ENCODE peak calls at places on chromosome 19, in six cellular contexts. U is psoas muscle, S is left ventricle myocardium inferior, O is right atrium auricular region, X is cardiac muscle cell, K is mammary epithelial cell. J is an unnamed sample.
A peak's percentile ranks its signal among the peaks of the same experiment; 100 is the strongest.

GRCh38 chr19:29753190-29753933 is 38.3 kb upstream of the C19orf12 start:
- DNase-seq in O (no peak), K (no peak), X (no peak), S (no peak), U (no peak), J (peak; percentile 24)

GRCh38 chr19:58572818-58573657 is at the start of gene MZF1:
- DNase-seq in X (peak; percentile 100), O (peak; percentile 100), K (peak; percentile 100), S (peak; percentile 99), U (peak; percentile 100), J (peak; percentile 100)

GRCh38 chr19:51808333-51808986 is 13.5 kb downstream of the FPR3 start:
- DNase-seq in U (no peak), S (no peak), K (peak; percentile 68), X (peak; percentile 87), O (no peak), J (no peak)

GRCh38 chr19:12668937-12669271 is 2.3 kb downstream of the WDR83 start:
- DNase-seq in O (peak; percentile 63), S (peak; percentile 49), U (peak; percentile 80), K (peak; percentile 67), X (peak; percentile 59), J (no peak)

GRCh38 chr19:18420931-18421330 is 1.7 kb downstream of the SSBP4 start:
- DNase-seq in X (no peak), S (no peak), K (no peak), U (no peak), O (no peak), J (no peak)

GRCh38 chr19:55647732-55648656 is at the start of gene CCDC106:
- DNase-seq in O (no peak), U (peak; percentile 86), X (peak; percentile 86), K (peak; percentile 27), S (peak; percentile 74), J (peak; percentile 75)

GRCh38 chr19:13844130-13844631 is 32.8 kb upstream of the NANOS3 start:
- DNase-seq in K (peak; percentile 97), U (no peak), O (no peak), S (no peak), X (no peak), J (no peak)

GRCh38 chr19:29872224-29872731 is 60.5 kb downstream of the CCNE1 start:
- DNase-seq in S (no peak), X (peak; percentile 47), O (no peak), U (no peak), K (no peak), J (no peak)

GRCh38 chr19:46491975-46492682 is 3.5 kb downstream of the PNMA8B start:
- DNase-seq in X (no peak), O (no peak), S (no peak), U (no peak), K (no peak), J (no peak)

GRCh38 chr19:56314018-56314583 is 538 bp downstream of the ZSCAN5A start:
- DNase-seq in S (no peak), O (no peak), X (no peak), K (no peak), U (no peak), J (no peak)

GRCh38 chr19:30587869-30588268 is 215.7 kb downstream of the ZNF536 start:
- DNase-seq in U (no peak), K (no peak), X (no peak), O (no peak), S (no peak), J (no peak)

GRCh38 chr19:17859533-17860330 is at the start of gene RPL18A:
- DNase-seq in X (peak; percentile 100), U (peak; percentile 99), O (peak; percentile 99), S (peak; percentile 98), K (peak; percentile 100), J (peak; percentile 99)

GRCh38 chr19:16588824-16589577 is 16.8 kb upstream of the SLC35E1 start:
- DNase-seq in S (no peak), X (no peak), O (no peak), K (no peak), U (peak; percentile 39), J (no peak)

GRCh38 chr19:48685583-48685982 is 10.2 kb upstream of the FUT2 start:
- DNase-seq in U (no peak), S (no peak), K (peak; percentile 39), X (no peak), O (no peak), J (no peak)

GRCh38 chr19:18202759-18203407 is 959 bp downstream of the RAB3A start:
- DNase-seq in K (peak; percentile 9), S (no peak), X (peak; percentile 29), U (peak; percentile 65), O (no peak), J (peak; percentile 34)

GRCh38 chr19:9939301-9939913 is 3.1 kb upstream of the OLFM2 start:
- DNase-seq in K (no peak), U (no peak), X (peak; percentile 56), O (no peak), S (no peak), J (no peak)

GRCh38 chr19:7898967-7899366 is 4.7 kb upstream of the MAP2K7 start:
- DNase-seq in X (no peak), U (no peak), S (no peak), K (no peak), O (no peak), J (no peak)

GRCh38 chr19:17576758-17577532 is 21.5 kb downstream of the COLGALT1 start:
- DNase-seq in S (no peak), U (peak; percentile 80), X (peak; percentile 51), K (peak; percentile 5), O (no peak), J (peak; percentile 70)

GRCh38 chr19:46376241-46377153 is 29.6 kb downstream of the PPP5C start:
- DNase-seq in U (no peak), X (no peak), K (no peak), O (no peak), S (no peak), J (no peak)

GRCh38 chr19:47096721-47097120 is 16.9 kb downstream of the ZC3H4 start:
- DNase-seq in X (no peak), S (peak; percentile 40), K (no peak), U (peak; percentile 77), O (no peak), J (no peak)

GRCh38 chr19:13764821-13765394 is 586 bp downstream of the MRI1 start:
- DNase-seq in K (no peak), X (no peak), S (peak; percentile 38), U (peak; percentile 60), O (no peak), J (peak; percentile 46)

GRCh38 chr19:13057147-13057572 is 45.5 kb downstream of the LYL1 start:
- DNase-seq in S (no peak), K (no peak), X (no peak), O (no peak), U (no peak), J (no peak)

GRCh38 chr19:16376649-16377048 is 52.0 kb downstream of the KLF2 start:
- DNase-seq in U (peak; percentile 57), S (no peak), X (no peak), O (no peak), K (no peak), J (peak; percentile 39)

GRCh38 chr19:48578891-48579290 is 26.9 kb downstream of the SULT2B1 start:
- DNase-seq in X (no peak), S (no peak), U (no peak), K (no peak), O (no peak), J (no peak)

GRCh38 chr19:30132312-30133075 is 190.5 kb downstream of the URI1 start:
- DNase-seq in O (no peak), S (no peak), U (no peak), K (no peak), X (no peak), J (no peak)

GRCh38 chr19:6042776-6043726 is 65.1 kb upstream of the RANBP3 start:
- DNase-seq in K (no peak), O (peak; percentile 42), S (no peak), X (no peak), U (no peak), J (no peak)

GRCh38 chr19:32178401-32178800 is 167.0 kb upstream of the ZNF507 start:
- DNase-seq in K (no peak), U (no peak), X (no peak), O (no peak), S (no peak), J (no peak)

DNA sequence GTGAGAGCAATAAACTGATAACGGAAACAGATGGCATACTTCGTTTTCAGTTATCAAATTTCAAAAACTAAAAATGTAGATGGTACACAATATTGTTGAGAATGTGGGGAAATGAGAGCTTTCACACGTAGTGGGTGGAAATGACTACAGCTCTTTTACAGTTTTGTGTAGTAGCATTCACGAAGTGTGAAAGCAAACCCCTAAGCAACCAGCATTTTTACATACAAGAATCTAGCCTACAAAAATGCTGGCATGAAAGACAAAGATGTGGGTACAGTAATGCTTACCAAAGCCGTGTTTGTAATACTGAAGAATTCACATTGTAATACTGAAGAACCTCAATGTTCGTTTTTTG is 6.3 kb upstream of the ZNF283 start:
- DNase-seq in O (no peak), S (no peak), U (no peak), K (no peak), X (no peak), J (no peak)
- H3K4me3 ChIP-seq in O (peak overlapping the region; percentile 53), S (peak overlapping the region; percentile 70), U (peak overlapping the region; percentile 61), K (peak overlapping the region; percentile 52), X (no peak overlapping the region), J (peak overlapping the region; percentile 28)

GRCh38 chr19:36573020-36573947 is at the start of gene ZNF529:
- DNase-seq in X (peak; percentile 92), S (peak; percentile 87), K (peak; percentile 87), O (peak; percentile 94), U (peak; percentile 90), J (peak; percentile 90)

GRCh38 chr19:36574762-36575161 is 1.7 kb upstream of the ZNF529 start:
- DNase-seq in S (no peak), X (no peak), U (no peak), O (no peak), K (no peak), J (no peak)

GRCh38 chr19:36573948-36574726 is 1.0 kb upstream of the ZNF529 start:
- DNase-seq in O (no peak), U (no peak), X (peak; percentile 35), K (peak; percentile 47), S (no peak), J (no peak)

GRCh38 chr19:36577271-36577996 is 4.3 kb upstream of the ZNF529 start:
- DNase-seq in O (no peak), U (no peak), K (no peak), S (no peak), X (no peak), J (no peak)

DNA sequence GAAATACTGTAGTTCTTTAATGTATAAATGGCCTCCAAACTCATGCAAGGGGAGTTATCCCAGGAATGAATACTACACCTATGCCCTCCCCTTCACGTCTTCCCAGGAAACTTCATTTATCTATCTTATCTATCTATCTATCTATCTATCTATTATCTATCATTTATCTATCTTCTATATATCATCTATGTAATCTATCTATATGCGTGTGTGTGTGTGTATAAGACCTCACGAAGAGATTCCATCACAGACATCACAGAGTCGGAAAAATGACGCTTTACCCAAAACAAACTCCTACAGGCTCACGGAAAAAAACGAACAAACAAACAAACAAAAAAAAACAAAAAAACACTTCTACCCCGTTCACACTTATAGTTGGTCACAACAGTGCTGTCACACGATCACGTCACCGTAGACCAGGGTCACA is 486 bp downstream of the ZNF529 start:
- DNase-seq in U (no peak), X (no peak), K (no peak), S (no peak), O (no peak), J (no peak)
- H3K9me3 ChIP-seq in U (peaks cover 45% of the 10 kb centered on the region), X (no peaks in the 10 kb centered on the region), K (peaks cover 7% of the 10 kb centered on the region), S (peaks cover 30% of the 10 kb centered on the region), O (peaks cover 23% of the 10 kb centered on the region), J (peaks cover 4% of the 10 kb centered on the region)

GRCh38 chr19:38374332-38375097 is at the start of gene PSMD8:
- DNase-seq in X (peak; percentile 99), K (peak; percentile 99), U (peak; percentile 99), S (peak; percentile 99), O (peak; percentile 100), J (peak; percentile 99)
- TF ChIP-seq CTCF in X (peak; percentile 25), K (no peak), U (no peak), S (peak; percentile 36), O (no peak), J (peak; percentile 21)

GRCh38 chr19:1284979-1285736 is 515 bp upstream of the EFNA2 start:
- DNase-seq in K (no peak), X (no peak), U (no peak), O (no peak), S (no peak), J (no peak)
- H3K4me3 ChIP-seq in K (no peak overlapping the region), X (peak overlapping the region; percentile 30), U (no peak overlapping the region), O (no peak overlapping the region), S (no peak overlapping the region), J (no peak overlapping the region)